ENCODE peak calls at places on chromosomes 11 and 22, in nine cellular contexts. B, Z, R, V, I, C, F, Y and M are unnamed samples.

GRCh38 chr11:78205256-78205655 is 16.5 kb downstream of the USP35 start:
- DNase-seq in R (no peak), C (no peak), B (no peak), F (no peak), I (no peak), Z (no peak), Y (no peak), V (no peak), M (no peak)

GRCh38 chr22:41411021-41411851 is 29.5 kb downstream of the TEF start:
- DNase-seq in F (no peak), R (no peak), V (no peak), B (no peak), I (no peak), Y (no peak), C (no peak), Z (peak; percentile 42), M (peak; percentile 38)

GRCh38 chr11:10604340-10604748 is 35.9 kb upstream of the LYVE1 start:
- DNase-seq in R (no peak), F (no peak), Y (no peak), C (no peak), Z (no peak), B (no peak), I (no peak), V (no peak), M (no peak)

GRCh38 chr11:58574851-58575250 is 805 bp downstream of the LPXN start:
- DNase-seq in Y (no peak), B (peak; percentile 57), I (no peak), V (no peak), F (no peak), Z (no peak), R (no peak), C (no peak), M (no peak)

GRCh38 chr11:124762624-124763155 is 600 bp upstream of the ESAM start:
- DNase-seq in C (peak; percentile 36), Y (no peak), F (no peak), I (no peak), V (no peak), B (no peak), R (no peak), Z (no peak), M (no peak)

GRCh38 chr22:45455212-45455611 is 41.7 kb downstream of the RIBC2 start:
- DNase-seq in Z (no peak), B (no peak), C (no peak), F (no peak), Y (no peak), V (no peak), I (no peak), R (no peak), M (no peak)

GRCh38 chr11:31875861-31876625 is 64.9 kb upstream of the PAX6 start:
- DNase-seq in C (no peak), Y (no peak), B (no peak), V (no peak), F (no peak), I (no peak), R (no peak), Z (peak; percentile 93), M (no peak)

GRCh38 chr22:24834845-24835570 is 29.0 kb downstream of the SGSM1 start:
- DNase-seq in V (no peak), Y (no peak), F (peak; percentile 21), R (no peak), B (no peak), Z (peak; percentile 81), I (no peak), C (peak; percentile 38), M (no peak)

GRCh38 chr11:28619870-28620540 is 511.8 kb downstream of the METTL15 start:
- DNase-seq in C (no peak), I (no peak), B (no peak), Y (no peak), Z (peak; percentile 54), R (no peak), F (peak; percentile 11), V (no peak), M (no peak)